ENCODE peak calls at places on chromosomes 6 and 20, in nine cellular contexts. T, S, D, L, B, C, M, J and Y are unnamed samples.

GRCh38 chr6:43773050-43773956 is 3.3 kb downstream of the VEGFA start:
- DNase-seq in C (peak), S (peak), T (no peak), B (peak), L (peak), J (peak), D (peak), M (peak), Y (peak)

GRCh38 chr6:77880501-77880900 is 227.7 kb downstream of the MEI4 start:
- DNase-seq in B (no peak), T (no peak), S (no peak), L (peak), C (no peak), M (no peak), D (no peak), J (no peak), Y (peak)

GRCh38 chr20:61331542-61331941 is 79.5 kb downstream of the CDH4 start:
- DNase-seq in C (no peak), S (no peak), T (no peak), J (peak), D (no peak), L (no peak), M (no peak), B (no peak), Y (no peak)

GRCh38 chr20:25859649-25860530 is 163.2 kb upstream of the ZNF337 start:
- DNase-seq in T (peak), L (peak), B (peak), S (peak), M (no peak), C (peak), D (peak), J (peak), Y (peak)

GRCh38 chr6:56521988-56522387 is 120.7 kb downstream of the DST start:
- DNase-seq in M (no peak), T (no peak), C (no peak), B (no peak), J (no peak), D (no peak), S (no peak), L (no peak), Y (no peak)

GRCh38 chr20:24405810-24406209 is 63.6 kb upstream of the SYNDIG1 start:
- DNase-seq in T (no peak), S (no peak), D (no peak), C (no peak), L (no peak), J (no peak), B (no peak), M (no peak), Y (no peak)

GRCh38 chr20:32354592-32355416 is 3.3 kb upstream of the ASXL1 start:
- DNase-seq in D (no peak), B (no peak), J (no peak), C (no peak), T (no peak), M (no peak), S (no peak), L (peak), Y (peak)

GRCh38 chr6:35017461-35018183 is 123.5 kb downstream of the TCP11 start:
- DNase-seq in T (no peak), L (no peak), B (no peak), S (no peak), C (no peak), M (peak), J (peak), D (no peak), Y (no peak)

GRCh38 chr6:105993341-105993740 is 92.8 kb upstream of the PRDM1 start:
- DNase-seq in L (no peak), C (no peak), M (no peak), S (no peak), B (no peak), J (no peak), T (no peak), D (no peak), Y (no peak)